ENCODE peak calls at places on chromosomes 11 and 22, in eight cellular contexts. U is ovary, X is fibroblast of mammary gland, N is A549, G is astrocyte of the cerebellum, L is AG09309, C is coronary artery, O is endodermal cell. A is an unnamed sample.

GRCh38 chr22:33841281-33842005 is 78.8 kb downstream of the LARGE1 start:
- DNase-seq in U (no peak), G (no peak), L (no peak), O (no peak), X (no peak), N (no peak), C (no peak), A (peak)

GRCh38 chr11:40602866-40603578 is 856.4 kb downstream of the LRRC4C start:
- DNase-seq in X (no peak), G (no peak), L (no peak), C (no peak), O (no peak), N (no peak), U (no peak), A (no peak)

GRCh38 chr11:75261474-75261847 is 20.9 kb downstream of the TPBGL start:
- DNase-seq in C (peak), N (no peak), G (no peak), U (peak), X (no peak), L (no peak), O (no peak), A (peak)

GRCh38 chr11:93059074-93059957 is 89.9 kb downstream of the MTNR1B start:
- DNase-seq in C (no peak), X (peak), L (peak), N (no peak), U (no peak), G (peak), O (no peak), A (no peak)

GRCh38 chr11:132131051-132131450 is 760.6 kb downstream of the NTM start:
- DNase-seq in C (no peak), U (no peak), N (no peak), G (no peak), X (no peak), L (no peak), O (no peak), A (no peak)

GRCh38 chr22:16956290-16956689 is 51.7 kb downstream of the GAB4 start:
- DNase-seq in U (no peak), O (no peak), G (no peak), C (no peak), X (no peak), L (no peak), N (no peak), A (no peak)

GRCh38 chr11:76236092-76237026 is 30.1 kb upstream of the WNT11 start:
- DNase-seq in X (peak), U (no peak), O (peak), L (no peak), C (no peak), N (peak), G (peak), A (peak)

GRCh38 chr11:108875134-108875533 is 210.3 kb downstream of the DDX10 start:
- DNase-seq in C (no peak), G (no peak), L (no peak), O (no peak), U (no peak), X (no peak), N (no peak), A (no peak)

GRCh38 chr11:77146261-77147035 is 18.4 kb downstream of the MYO7A start:
- DNase-seq in L (no peak), N (no peak), C (no peak), U (no peak), O (no peak), G (no peak), X (no peak), A (no peak)

GRCh38 chr11:61704838-61705237 is 24.6 kb downstream of the DAGLA start:
- DNase-seq in C (no peak), N (no peak), G (no peak), X (no peak), L (no peak), O (no peak), U (no peak), A (no peak)

GRCh38 chr11:57202282-57202681 is 20.5 kb downstream of the LRRC55 start:
- DNase-seq in L (no peak), C (no peak), O (no peak), X (no peak), G (no peak), U (no peak), N (no peak), A (no peak)

GRCh38 chr11:41497974-41498373 is 38.5 kb upstream of the LRRC4C start:
- DNase-seq in G (peak), C (no peak), O (peak), L (no peak), U (no peak), X (no peak), N (no peak), A (no peak)

GRCh38 chr11:62544521-62545436 is 1.8 kb downstream of the AHNAK start:
- DNase-seq in O (peak), C (no peak), L (no peak), G (no peak), N (peak), X (no peak), U (peak), A (peak)

GRCh38 chr22:27662359-27663030 is 139.1 kb downstream of the MN1 start:
- DNase-seq in C (no peak), L (no peak), G (no peak), O (no peak), U (peak), N (no peak), X (no peak), A (no peak)

GRCh38 chr22:36395922-36396321 is 8.2 kb upstream of the MYH9 start:
- DNase-seq in N (peak), O (no peak), C (no peak), G (no peak), L (no peak), X (no peak), U (no peak), A (no peak)

GRCh38 chr11:91591021-91591420 is 633.6 kb upstream of the FAT3 start:
- DNase-seq in G (no peak), U (no peak), L (no peak), X (no peak), O (no peak), C (no peak), N (no peak), A (no peak)

GRCh38 chr22:32407332-32407731 is 4.7 kb downstream of the RTCB start:
- DNase-seq in C (no peak), N (no peak), U (no peak), L (no peak), O (no peak), G (no peak), X (no peak), A (no peak)

GRCh38 chr11:111878385-111878765 is 590 bp downstream of the FDXACB1 start:
- DNase-seq in C (no peak), L (no peak), U (no peak), G (no peak), O (no peak), X (peak), N (peak), A (no peak)

GRCh38 chr11:5081405-5081804 is 12.0 kb downstream of the OR52E1 start:
- DNase-seq in C (no peak), G (no peak), U (no peak), L (no peak), N (no peak), X (no peak), O (no peak), A (no peak)

GRCh38 chr11:36123353-36124220 is 165.6 kb downstream of the COMMD9 start:
- DNase-seq in C (no peak), N (no peak), G (no peak), O (no peak), X (no peak), L (no peak), U (peak), A (no peak)

GRCh38 chr22:23270212-23270733 is 90.0 kb downstream of the BCR start:
- DNase-seq in N (no peak), L (no peak), X (peak), C (no peak), U (no peak), G (peak), O (no peak), A (no peak)

GRCh38 chr11:81255905-81256304 is 1477.8 kb downstream of the FAM181B start:
- DNase-seq in G (peak), O (no peak), L (no peak), N (no peak), X (peak), C (no peak), U (no peak), A (no peak)

GRCh38 chr22:33047744-33048143 is 10.4 kb downstream of the SYN3 start:
- DNase-seq in O (no peak), G (no peak), N (no peak), X (no peak), L (no peak), C (no peak), U (no peak), A (no peak)

GRCh38 chr11:8768625-8769333 is 86.2 kb downstream of the RPL27A start:
- DNase-seq in X (peak), O (peak), L (no peak), C (no peak), G (no peak), N (peak), U (no peak), A (no peak)

GRCh38 chr11:119169272-119169719 is 771 bp downstream of the NLRX1 start:
- DNase-seq in L (no peak), U (no peak), G (no peak), N (peak), C (peak), O (peak), X (peak), A (peak)

GRCh38 chr11:61654397-61654829 is 25.8 kb upstream of the DAGLA start:
- DNase-seq in C (no peak), L (no peak), U (no peak), X (no peak), N (no peak), O (no peak), G (no peak), A (peak)

GRCh38 chr11:12088047-12088481 is 22.3 kb upstream of the MICAL2 start:
- DNase-seq in G (no peak), C (peak), N (peak), L (peak), U (no peak), X (peak), O (no peak), A (peak)

GRCh38 chr22:47228767-47229166 is 466.3 kb downstream of the TBC1D22A start:
- DNase-seq in X (peak), G (no peak), C (no peak), O (no peak), U (no peak), L (no peak), N (no peak), A (no peak)

GRCh38 chr22:38844661-38845367 is 986 bp upstream of the NPTXR start:
- DNase-seq in N (no peak), O (no peak), G (peak), U (no peak), L (no peak), C (no peak), X (no peak), A (no peak)

GRCh38 chr22:38843201-38843715 is 570 bp downstream of the NPTXR start:
- DNase-seq in N (peak), L (no peak), O (peak), C (no peak), G (no peak), U (peak), X (peak), A (peak)

GRCh38 chr22:38842512-38843200 is 1.2 kb downstream of the NPTXR start:
- DNase-seq in G (no peak), N (no peak), U (no peak), C (no peak), L (no peak), X (no peak), O (no peak), A (no peak)

GRCh38 chr22:38845368-38845740 is 1.5 kb upstream of the NPTXR start:
- DNase-seq in O (no peak), L (no peak), N (no peak), X (no peak), G (no peak), C (no peak), U (no peak), A (no peak)

GRCh38 chr22:38843716-38844660 is at the start of gene NPTXR:
- DNase-seq in O (peak), X (no peak), N (peak), G (no peak), C (no peak), L (no peak), U (peak), A (peak)
- TF ChIP-seq CTCF in O (no peak), X (no peak), N (no peak), G (no peak), C (no peak), L (no peak), U (no peak), A (no peak)

DNA sequence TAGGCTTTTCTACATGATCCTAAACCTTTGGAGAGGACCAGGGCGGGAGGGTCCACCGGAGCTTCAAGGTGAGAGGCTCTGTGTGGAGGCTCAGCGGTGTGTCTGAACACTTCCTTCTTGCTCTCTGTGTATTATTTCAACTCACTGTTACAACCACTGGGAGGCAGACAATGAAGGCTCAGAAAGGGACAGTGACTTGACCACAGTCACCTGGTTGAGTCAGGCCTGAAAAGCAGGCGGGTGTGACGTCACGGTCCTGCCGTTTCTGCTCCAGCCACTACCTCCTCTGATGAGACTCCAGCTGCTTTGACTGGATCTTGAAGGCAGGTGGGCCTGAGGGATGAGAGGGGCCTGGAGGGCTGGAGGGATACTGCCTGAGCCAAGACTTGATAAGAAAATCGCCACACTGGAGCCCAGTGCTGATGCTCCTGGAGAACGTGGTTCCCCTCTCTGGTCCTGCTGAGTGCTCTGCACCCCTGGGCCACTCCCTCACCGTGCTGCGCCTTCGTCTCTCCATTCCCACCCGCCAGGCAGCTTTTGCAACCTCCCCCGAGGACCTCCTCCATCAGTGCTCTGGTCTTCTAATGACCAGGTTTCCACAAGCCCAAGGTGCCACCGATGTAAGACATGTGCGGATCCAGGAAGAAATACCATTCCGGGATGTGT is 27.9 kb downstream of the KCNC1 start:
- DNase-seq in O (no peak), G (no peak), X (no peak), U (no peak), L (no peak), N (no peak), C (no peak), A (peak)
- TF ChIP-seq CTCF in O (no peak), G (no peak), X (no peak), U (no peak), L (no peak), N (no peak), C (no peak), A (peak)

GRCh38 chr11:66315921-66316811 is 678 bp downstream of the CD248 start:
- DNase-seq in N (no peak), L (no peak), O (no peak), G (no peak), X (no peak), C (no peak), U (peak), A (no peak)

GRCh38 chr11:66317766-66318575 is 1.1 kb upstream of the CD248 start:
- DNase-seq in C (no peak), U (peak), G (no peak), X (peak), O (peak), N (no peak), L (peak), A (peak)

GRCh38 chr11:66317322-66317765 is 500 bp upstream of the CD248 start:
- DNase-seq in O (peak), L (no peak), X (peak), N (no peak), C (no peak), U (peak), G (no peak), A (peak)

GRCh38 chr11:66316849-66317251 is at the start of gene CD248:
- DNase-seq in G (no peak), N (no peak), U (peak), C (no peak), X (peak), L (no peak), O (peak), A (peak)

DNA sequence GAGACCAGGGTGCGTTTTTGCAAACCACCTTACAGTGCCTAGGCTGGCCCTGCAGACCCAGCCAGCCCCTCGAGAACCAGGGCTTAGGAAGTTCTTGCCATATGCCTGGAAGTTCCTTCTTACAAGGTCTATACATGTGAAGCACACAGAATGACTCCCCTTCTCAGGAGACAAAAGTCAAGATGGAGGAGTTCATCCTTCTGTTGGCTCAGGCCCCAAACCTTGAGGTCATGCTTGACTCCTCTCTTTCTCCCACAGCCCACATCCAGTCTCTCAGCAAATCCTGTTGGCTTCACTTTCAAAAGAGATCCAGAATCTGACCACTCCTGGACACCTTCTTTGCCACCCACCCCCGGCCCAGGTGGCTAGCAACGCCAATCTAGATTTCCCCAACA is 1.7 kb upstream of the CD248 start:
- DNase-seq in N (no peak), C (no peak), O (no peak), U (peak), G (no peak), X (peak), L (no peak), A (no peak)
- TF ChIP-seq CTCF in N (no peak), C (no peak), O (no peak), U (no peak), G (no peak), X (no peak), L (no peak), A (no peak)

DNA sequence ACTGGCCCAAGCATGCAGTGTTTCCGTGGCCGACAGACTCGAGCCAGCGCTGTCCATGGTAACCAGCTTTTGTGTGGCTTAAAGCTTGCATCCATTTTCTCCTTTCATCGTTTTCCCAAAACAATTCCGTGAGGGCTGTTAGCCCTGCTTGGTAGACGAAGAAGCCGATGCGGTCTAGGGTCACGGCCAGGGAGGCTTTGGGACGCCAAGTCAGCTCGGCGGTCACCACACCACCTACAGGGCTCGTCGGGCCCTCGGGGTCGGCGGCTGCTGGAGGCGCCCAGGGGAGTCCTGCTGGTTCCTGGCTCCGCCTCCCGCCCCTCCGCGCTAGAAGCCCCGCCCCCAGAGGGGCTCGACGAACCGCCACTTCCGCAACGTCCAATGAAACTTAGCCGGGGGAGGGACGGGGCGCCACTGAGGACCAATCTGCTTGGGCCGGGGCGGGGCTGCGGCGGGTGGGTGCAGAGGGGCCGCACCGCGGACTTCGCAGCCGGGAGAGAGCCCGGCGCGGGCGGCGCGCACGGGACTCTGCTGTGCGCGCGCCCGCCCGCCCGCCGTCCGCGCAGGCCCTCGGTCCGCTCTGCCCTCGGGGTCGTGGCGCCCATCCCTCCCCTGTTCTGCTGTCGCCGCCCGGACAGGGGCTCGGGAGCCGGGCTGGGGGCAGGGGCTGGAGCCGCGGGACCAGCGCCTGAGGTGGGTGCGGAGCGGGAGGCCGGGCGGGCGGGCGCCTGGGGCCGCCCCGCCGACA is at the start of gene TIGD3:
- DNase-seq in O (peak), U (peak), C (peak), N (peak), L (peak), X (peak), G (peak), A (peak)
- TF ChIP-seq CTCF in O (no peak), U (no peak), C (no peak), N (no peak), L (no peak), X (no peak), G (no peak), A (no peak)

GRCh38 chr11:34792143-34792542 is 124.0 kb downstream of the APIP start:
- DNase-seq in C (no peak), X (no peak), G (no peak), N (no peak), O (peak), U (no peak), L (no peak), A (no peak)
- TF ChIP-seq CTCF in C (no peak), X (no peak), G (no peak), N (no peak), O (peak), U (no peak), L (no peak), A (no peak)

GRCh38 chr11:20154381-20154780 is 5.9 kb downstream of the DBX1 start:
- DNase-seq in U (no peak), N (no peak), L (peak), G (no peak), O (peak), X (peak), C (no peak), A (no peak)
- TF ChIP-seq CTCF in U (no peak), N (no peak), L (no peak), G (no peak), O (no peak), X (peak), C (no peak), A (no peak)

GRCh38 chr11:116249561-116249960 is 523.2 kb downstream of the BUD13 start:
- DNase-seq in C (no peak), N (no peak), G (no peak), X (no peak), L (no peak), O (no peak), U (no peak), A (no peak)
- TF ChIP-seq CTCF in C (no peak), N (no peak), G (no peak), X (no peak), L (no peak), O (peak), U (no peak), A (peak)

GRCh38 chr11:86408845-86409244 is 34.2 kb downstream of the CCDC81 start:
- DNase-seq in U (no peak), O (no peak), C (no peak), X (no peak), L (no peak), G (no peak), N (no peak), A (no peak)
- TF ChIP-seq CTCF in U (no peak), O (peak), C (no peak), X (peak), L (peak), G (peak), N (peak), A (no peak)